ENCODE peak calls at places on chromosomes 6 and 20, in seven cellular contexts. One of them, this sample, is unnamed.

GRCh38 chr6:42532038-42532669 is 31.7 kb upstream of the UBR2 start:
- DNase-seq in GM12891: no peak
- DNase-seq in testis: peak
- DNase-seq in adrenal gland: peak
- DNase-seq in heart left ventricle: no peak
- DNase-seq in K562: peak
- DNase-seq in right lobe of liver: no peak
- DNase-seq in this sample: peak

GRCh38 chr6:53510751-53511150 is 34.1 kb downstream of the GCLC start:
- DNase-seq in adrenal gland: no peak
- DNase-seq in GM12891: no peak
- DNase-seq in heart left ventricle: no peak
- DNase-seq in right lobe of liver: no peak
- DNase-seq in testis: no peak
- DNase-seq in K562: no peak
- DNase-seq in this sample: no peak

GRCh38 chr6:167445568-167445967 is 120.7 kb downstream of the TTLL2 start:
- DNase-seq in heart left ventricle: no peak
- DNase-seq in K562: no peak
- DNase-seq in right lobe of liver: no peak
- DNase-seq in testis: no peak
- DNase-seq in GM12891: no peak
- DNase-seq in adrenal gland: no peak
- DNase-seq in this sample: no peak

GRCh38 chr6:158014505-158015187 is 33.0 kb downstream of the SYNJ2 start:
- DNase-seq in GM12891: no peak
- DNase-seq in right lobe of liver: no peak
- DNase-seq in heart left ventricle: no peak
- DNase-seq in adrenal gland: no peak
- DNase-seq in testis: no peak
- DNase-seq in K562: no peak
- DNase-seq in this sample: no peak

GRCh38 chr6:156710479-156710878 is 66.7 kb upstream of the ARID1B start:
- DNase-seq in right lobe of liver: no peak
- DNase-seq in GM12891: no peak
- DNase-seq in adrenal gland: no peak
- DNase-seq in K562: no peak
- DNase-seq in testis: no peak
- DNase-seq in heart left ventricle: no peak
- DNase-seq in this sample: no peak

GRCh38 chr6:2221724-2222274 is 23.6 kb downstream of the GMDS start:
- DNase-seq in right lobe of liver: no peak
- DNase-seq in heart left ventricle: no peak
- DNase-seq in GM12891: peak
- DNase-seq in K562: no peak
- DNase-seq in testis: no peak
- DNase-seq in adrenal gland: no peak
- DNase-seq in this sample: peak

GRCh38 chr6:71394001-71394432 is 105.4 kb downstream of the OGFRL1 start:
- DNase-seq in GM12891: no peak
- DNase-seq in testis: no peak
- DNase-seq in K562: no peak
- DNase-seq in right lobe of liver: no peak
- DNase-seq in heart left ventricle: no peak
- DNase-seq in adrenal gland: no peak
- DNase-seq in this sample: no peak

GRCh38 chr6:146901940-146902816 is 302.0 kb upstream of the STXBP5 start:
- DNase-seq in K562: no peak
- DNase-seq in testis: no peak
- DNase-seq in right lobe of liver: no peak
- DNase-seq in heart left ventricle: no peak
- DNase-seq in adrenal gland: no peak
- DNase-seq in GM12891: no peak
- DNase-seq in this sample: no peak

GRCh38 chr6:24883618-24884017 is 52.1 kb downstream of the RIPOR2 start:
- DNase-seq in GM12891: no peak
- DNase-seq in right lobe of liver: no peak
- DNase-seq in K562: no peak
- DNase-seq in testis: no peak
- DNase-seq in heart left ventricle: no peak
- DNase-seq in adrenal gland: no peak
- DNase-seq in this sample: no peak

GRCh38 chr6:169789944-169790927 is 38.8 kb downstream of the ERMARD start:
- DNase-seq in heart left ventricle: peak
- DNase-seq in right lobe of liver: peak
- DNase-seq in adrenal gland: peak
- DNase-seq in GM12891: peak
- DNase-seq in K562: peak
- DNase-seq in testis: peak
- DNase-seq in this sample: peak

GRCh38 chr6:1614448-1614766 is 4.7 kb downstream of the FOXC1 start:
- DNase-seq in K562: no peak
- DNase-seq in right lobe of liver: no peak
- DNase-seq in testis: no peak
- DNase-seq in heart left ventricle: no peak
- DNase-seq in GM12891: no peak
- DNase-seq in adrenal gland: no peak
- DNase-seq in this sample: no peak

GRCh38 chr6:43946641-43947363 is 176.8 kb downstream of the VEGFA start:
- DNase-seq in K562: peak
- DNase-seq in adrenal gland: no peak
- DNase-seq in right lobe of liver: no peak
- DNase-seq in GM12891: no peak
- DNase-seq in testis: no peak
- DNase-seq in heart left ventricle: no peak
- DNase-seq in this sample: no peak

GRCh38 chr6:166240889-166241288 is 67.3 kb downstream of the PRR18 start:
- DNase-seq in testis: no peak
- DNase-seq in right lobe of liver: no peak
- DNase-seq in GM12891: no peak
- DNase-seq in adrenal gland: no peak
- DNase-seq in heart left ventricle: no peak
- DNase-seq in K562: no peak
- DNase-seq in this sample: no peak

GRCh38 chr6:17466707-17467106 is 73.3 kb downstream of the CAP2 start:
- DNase-seq in adrenal gland: no peak
- DNase-seq in heart left ventricle: no peak
- DNase-seq in right lobe of liver: no peak
- DNase-seq in GM12891: no peak
- DNase-seq in K562: no peak
- DNase-seq in testis: no peak
- DNase-seq in this sample: no peak

GRCh38 chr6:3228046-3228671 is 706 bp upstream of the TUBB2B start:
- DNase-seq in GM12891: no peak
- DNase-seq in heart left ventricle: no peak
- DNase-seq in testis: no peak
- DNase-seq in K562: peak
- DNase-seq in right lobe of liver: no peak
- DNase-seq in adrenal gland: no peak
- DNase-seq in this sample: no peak

GRCh38 chr6:16559091-16559490 is 202.2 kb downstream of the ATXN1 start:
- DNase-seq in K562: no peak
- DNase-seq in heart left ventricle: no peak
- DNase-seq in adrenal gland: no peak
- DNase-seq in right lobe of liver: no peak
- DNase-seq in GM12891: no peak
- DNase-seq in testis: no peak
- DNase-seq in this sample: no peak

GRCh38 chr6:85673198-85674139 is 30.8 kb upstream of the SYNCRIP start:
- DNase-seq in adrenal gland: no peak
- DNase-seq in K562: no peak
- DNase-seq in testis: no peak
- DNase-seq in heart left ventricle: no peak
- DNase-seq in right lobe of liver: peak
- DNase-seq in GM12891: no peak
- DNase-seq in this sample: no peak

GRCh38 chr6:85676086-85676729 is 33.5 kb upstream of the SYNCRIP start:
- DNase-seq in adrenal gland: peak
- DNase-seq in GM12891: no peak
- DNase-seq in heart left ventricle: no peak
- DNase-seq in K562: no peak
- DNase-seq in testis: no peak
- DNase-seq in right lobe of liver: no peak
- DNase-seq in this sample: no peak

GRCh38 chr6:85674604-85675003 is 31.9 kb upstream of the SYNCRIP start:
- DNase-seq in K562: no peak
- DNase-seq in testis: no peak
- DNase-seq in GM12891: no peak
- DNase-seq in right lobe of liver: no peak
- DNase-seq in adrenal gland: no peak
- DNase-seq in heart left ventricle: no peak
- DNase-seq in this sample: no peak

GRCh38 chr6:85677243-85677956 is 34.7 kb upstream of the SYNCRIP start:
- DNase-seq in K562: no peak
- DNase-seq in heart left ventricle: no peak
- DNase-seq in adrenal gland: peak
- DNase-seq in GM12891: no peak
- DNase-seq in testis: no peak
- DNase-seq in right lobe of liver: no peak
- DNase-seq in this sample: no peak

DNA sequence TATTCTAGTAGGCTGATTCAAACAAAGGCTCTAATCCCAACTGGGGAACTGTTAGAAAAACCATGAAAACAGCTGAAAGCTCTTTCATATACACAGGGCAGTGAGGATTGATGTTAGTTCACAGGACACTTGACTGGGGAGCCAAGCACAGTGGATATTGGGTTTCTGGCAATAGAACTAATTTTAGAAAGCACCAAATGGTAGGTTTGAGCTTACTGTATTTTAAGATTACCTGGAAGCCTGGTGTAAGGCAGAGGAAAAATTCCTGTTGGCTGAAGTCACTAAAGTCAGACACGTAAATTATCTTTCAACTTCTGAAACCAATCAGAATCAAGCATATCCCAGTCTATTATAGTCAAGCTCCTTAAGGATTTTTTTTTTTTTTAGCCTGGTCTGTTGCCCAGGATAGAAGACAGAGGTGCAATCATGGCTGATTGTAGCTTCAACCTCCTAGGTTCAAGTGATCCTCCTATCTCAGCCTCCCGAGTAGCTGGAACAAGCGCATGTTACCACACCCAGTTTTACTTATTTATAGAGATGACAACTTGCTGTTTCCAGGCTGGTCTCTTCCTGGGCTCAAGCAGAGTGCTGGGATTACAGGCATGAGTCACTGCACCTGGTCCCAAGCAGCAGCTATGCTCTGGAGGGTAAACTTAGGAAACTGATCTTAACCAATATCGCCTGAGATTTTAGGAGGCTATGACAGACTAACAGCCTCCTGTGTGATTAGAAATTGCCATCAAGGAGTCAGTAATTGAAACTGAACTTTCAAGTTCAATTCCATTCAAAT is 32.5 kb upstream of the SYNCRIP start:
- DNase-seq in testis: no peak
- DNase-seq in adrenal gland: peak
- DNase-seq in K562: no peak
- DNase-seq in right lobe of liver: no peak
- DNase-seq in heart left ventricle: no peak
- DNase-seq in GM12891: no peak
- DNase-seq in this sample: no peak
- TF ChIP-seq POLR2A in testis: no peak
- TF ChIP-seq POLR2A in adrenal gland: no peak
- TF ChIP-seq POLR2A in K562: peak
- TF ChIP-seq POLR2A in right lobe of liver: no peak
- TF ChIP-seq POLR2A in heart left ventricle: no peak
- TF ChIP-seq POLR2A in GM12891: peak
- TF ChIP-seq POLR2A in this sample: no peak

DNA sequence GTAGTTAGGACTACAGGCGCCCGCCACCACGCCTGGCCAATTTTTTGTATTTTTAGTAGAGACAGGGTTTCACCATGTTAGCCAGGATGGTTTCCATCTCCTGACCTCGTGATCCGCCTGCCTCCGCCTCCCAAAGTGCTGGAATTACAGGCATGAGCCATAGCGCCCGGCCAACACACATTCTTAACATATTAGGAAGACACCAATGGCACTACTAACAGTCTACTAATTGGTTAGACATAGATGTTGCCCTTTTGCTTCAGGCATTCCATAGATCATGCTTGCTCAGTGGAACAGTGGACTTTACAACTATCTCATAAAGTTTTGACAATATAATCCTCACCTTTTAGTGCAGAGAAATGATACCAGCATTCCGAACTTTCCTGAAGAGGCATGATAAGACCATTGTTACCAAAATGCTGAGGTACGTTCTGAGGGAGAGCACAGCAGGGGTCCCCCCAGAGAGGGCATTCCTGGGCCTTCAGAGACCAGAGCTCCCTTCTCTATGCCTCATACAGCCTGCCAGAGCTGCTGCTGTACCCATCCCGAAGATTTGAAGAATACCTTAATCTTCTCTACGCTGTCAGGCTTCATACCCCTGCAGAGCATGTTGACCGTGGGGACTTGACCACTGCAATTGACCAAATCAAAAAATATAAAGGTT is 89.4 kb downstream of the ECT2L start:
- DNase-seq in testis: no peak
- DNase-seq in adrenal gland: no peak
- DNase-seq in K562: no peak
- DNase-seq in heart left ventricle: no peak
- DNase-seq in GM12891: no peak
- DNase-seq in right lobe of liver: no peak
- DNase-seq in this sample: no peak
- TF ChIP-seq POLR2A in testis: no peak
- TF ChIP-seq POLR2A in adrenal gland: no peak
- TF ChIP-seq POLR2A in K562: no peak
- TF ChIP-seq POLR2A in heart left ventricle: no peak
- TF ChIP-seq POLR2A in GM12891: no peak
- TF ChIP-seq POLR2A in right lobe of liver: no peak
- TF ChIP-seq POLR2A in this sample: no peak

GRCh38 chr6:34391711-34392496 is 565 bp downstream of the NUDT3 start:
- DNase-seq in right lobe of liver: peak
- DNase-seq in K562: peak
- DNase-seq in adrenal gland: peak
- DNase-seq in GM12891: peak
- DNase-seq in testis: peak
- DNase-seq in heart left ventricle: peak
- DNase-seq in this sample: peak
- TF ChIP-seq POLR2A in right lobe of liver: peak
- TF ChIP-seq POLR2A in K562: peak
- TF ChIP-seq POLR2A in adrenal gland: no peak
- TF ChIP-seq POLR2A in GM12891: peak
- TF ChIP-seq POLR2A in testis: no peak
- TF ChIP-seq POLR2A in heart left ventricle: no peak
- TF ChIP-seq POLR2A in this sample: peak

DNA sequence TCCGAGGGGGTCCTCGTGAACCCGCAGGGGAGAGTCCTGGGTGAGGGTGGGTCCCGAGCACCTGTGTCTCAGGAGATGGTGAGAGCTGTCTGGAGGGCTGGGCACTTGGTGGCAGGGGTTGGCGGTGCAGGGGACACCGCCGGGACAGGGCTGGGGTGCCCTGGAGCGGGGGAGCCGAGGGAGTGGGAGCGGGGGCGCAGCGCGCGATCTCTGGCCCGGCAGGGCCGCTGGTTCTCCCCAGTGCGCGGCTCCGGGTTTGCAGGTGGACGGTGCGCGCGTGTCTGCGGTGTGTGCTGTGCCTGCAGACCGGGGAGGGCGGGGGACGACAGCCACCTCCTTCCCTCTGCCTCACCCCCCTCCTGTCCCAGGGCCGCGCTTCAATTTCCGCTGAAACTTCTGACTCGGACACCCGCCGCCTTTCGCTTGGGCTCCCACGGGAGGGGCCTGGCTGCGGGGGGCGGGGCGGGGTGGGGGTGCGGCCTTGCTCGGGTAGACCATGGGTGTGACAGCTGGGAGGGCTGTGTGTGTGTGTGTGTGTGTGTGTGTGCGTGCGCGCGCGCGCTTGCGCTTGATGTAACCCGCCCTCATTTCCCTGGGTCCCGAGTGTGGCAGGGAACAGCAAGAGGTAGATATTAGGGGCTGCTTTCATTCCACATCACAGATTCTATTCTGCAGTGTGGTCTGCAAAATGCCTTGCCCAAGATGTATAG is 1.2 kb downstream of the TRIB3 start:
- DNase-seq in K562: peak
- DNase-seq in testis: peak
- DNase-seq in right lobe of liver: peak
- DNase-seq in adrenal gland: peak
- DNase-seq in heart left ventricle: peak
- DNase-seq in GM12891: peak
- DNase-seq in this sample: no peak
- TF ChIP-seq POLR2A in K562: peak
- TF ChIP-seq POLR2A in testis: no peak
- TF ChIP-seq POLR2A in right lobe of liver: peak
- TF ChIP-seq POLR2A in adrenal gland: no peak
- TF ChIP-seq POLR2A in heart left ventricle: no peak
- TF ChIP-seq POLR2A in GM12891: peak
- TF ChIP-seq POLR2A in this sample: no peak